ENCODE peak calls at places on chromosomes 2 and 18, in five cellular contexts. G is CD8-positive, alpha-beta T cell; X is gastrocnemius medialis; B is effector memory CD4-positive, alpha-beta T cell; U is IMR-90. K is an unnamed sample. For H3K4me1, the result is how much of the 10 kb centered on the place peaks cover.

GRCh38 chr2:32051836-32052439 is 11.4 kb upstream of the SPAST start:
- DNase-seq in G (no peak), X (no peak), B (no peak), U (no peak), K (no peak)

GRCh38 chr2:194452504-194452903 is 1204.5 kb upstream of the SLC39A10 start:
- DNase-seq in G (no peak), X (no peak), B (no peak), U (no peak), K (no peak)

GRCh38 chr2:10097352-10098148 is 17.3 kb upstream of the CYS1 start:
- DNase-seq in G (peak), X (peak), B (no peak), U (peak), K (peak)

GRCh38 chr2:95076705-95077520 is 44.7 kb downstream of the MRPS5 start:
- DNase-seq in G (peak), X (peak), B (peak), U (peak), K (peak)

GRCh38 chr2:216791303-216791702 is 68.6 kb downstream of the TNP1 start:
- DNase-seq in G (no peak), X (no peak), B (no peak), U (no peak), K (no peak)

GRCh38 chr2:20551231-20551944 is 99.5 kb downstream of the HS1BP3 start:
- DNase-seq in G (no peak), X (peak), B (no peak), U (no peak), K (no peak)

GRCh38 chr2:118000041-118000440 is 13.8 kb downstream of the CCDC93 start:
- DNase-seq in G (no peak), X (no peak), B (no peak), U (no peak), K (no peak)

GRCh38 chr2:102783506-102784189 is 21.8 kb downstream of the TMEM182 start:
- DNase-seq in G (no peak), X (no peak), B (no peak), U (no peak), K (no peak)

GRCh38 chr2:15748736-15749323 is 157.2 kb downstream of the DDX1 start:
- DNase-seq in G (no peak), X (no peak), B (no peak), U (no peak), K (peak)

GRCh38 chr18:58499527-58499926 is 129.4 kb downstream of the ALPK2 start:
- DNase-seq in G (no peak), X (no peak), B (no peak), U (no peak), K (no peak)
- H3K4me1 ChIP-seq in G (under half), X (under half), B (under half), U (under half), K (under half)

GRCh38 chr2:64115808-64116598 is 28.2 kb downstream of the PELI1 start:
- DNase-seq in G (no peak), X (no peak), B (no peak), U (no peak), K (no peak)

GRCh38 chr2:64111426-64111825 is 32.8 kb downstream of the PELI1 start:
- DNase-seq in G (no peak), X (no peak), B (no peak), U (peak), K (no peak)

GRCh38 chr2:64114063-64114911 is 29.9 kb downstream of the PELI1 start:
- DNase-seq in G (no peak), X (no peak), B (no peak), U (peak), K (peak)

GRCh38 chr2:64112016-64112415 is 32.2 kb downstream of the PELI1 start:
- DNase-seq in G (no peak), X (no peak), B (no peak), U (no peak), K (no peak)

DNA sequence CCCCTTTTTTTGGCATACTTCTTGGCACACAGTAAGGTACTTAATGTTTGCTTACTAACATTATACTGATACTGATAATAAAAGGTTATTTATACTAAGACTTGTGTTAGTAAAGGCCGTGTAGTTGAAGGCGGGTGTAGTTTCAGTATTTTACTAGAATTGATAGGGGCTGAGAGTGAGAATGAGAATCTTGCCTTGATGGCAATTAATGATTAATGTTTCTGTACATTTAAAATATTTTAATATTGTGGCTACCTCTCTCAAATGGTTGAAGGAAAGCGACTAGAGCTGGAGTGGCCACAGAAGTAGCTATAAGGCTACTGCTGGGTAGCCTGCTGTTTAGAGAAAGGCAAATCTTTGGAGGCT is 29.3 kb downstream of the PELI1 start:
- DNase-seq in G (no peak), X (no peak), B (no peak), U (no peak), K (no peak)
- H3K4me3 ChIP-seq in G (no peak), X (no peak), B (no peak), U (no peak), K (peak)

GRCh38 chr2:68809324-68810240 is 61.6 kb downstream of the BMP10 start:
- DNase-seq in G (peak), X (no peak), B (no peak), U (no peak), K (no peak)

GRCh38 chr2:68800517-68800916 is 65.9 kb downstream of the ARHGAP25 start:
- DNase-seq in G (no peak), X (no peak), B (no peak), U (no peak), K (no peak)

GRCh38 chr2:68806511-68807109 is 64.6 kb downstream of the BMP10 start:
- DNase-seq in G (no peak), X (no peak), B (no peak), U (peak), K (no peak)

GRCh38 chr2:68807821-68808266 is 63.4 kb downstream of the BMP10 start:
- DNase-seq in G (peak), X (no peak), B (no peak), U (peak), K (no peak)

DNA sequence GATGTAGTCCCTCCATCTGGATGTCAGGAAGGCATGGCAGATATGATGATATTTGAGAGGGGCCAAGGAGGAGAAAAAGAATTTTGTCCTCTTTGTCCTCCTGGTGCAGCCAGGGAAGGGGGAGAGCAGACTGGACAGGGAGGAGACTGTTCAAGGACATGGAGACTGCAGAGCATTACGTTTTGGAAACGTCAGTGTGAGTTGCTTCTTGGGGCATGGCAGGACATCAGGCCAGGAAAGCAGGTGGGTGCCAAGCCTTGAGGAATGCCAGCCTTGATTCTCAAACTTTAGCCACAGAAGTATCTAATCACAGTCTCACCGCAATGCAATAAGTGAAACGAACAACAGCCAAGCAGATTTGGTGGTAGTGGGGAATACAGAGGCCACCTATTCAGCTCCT is 66.2 kb downstream of the BMP10 start:
- DNase-seq in G (no peak), X (no peak), B (no peak), U (no peak), K (no peak)
- H3K4me1 ChIP-seq in G (under half), X (under half), B (under half), U (under half), K (under half)

DNA sequence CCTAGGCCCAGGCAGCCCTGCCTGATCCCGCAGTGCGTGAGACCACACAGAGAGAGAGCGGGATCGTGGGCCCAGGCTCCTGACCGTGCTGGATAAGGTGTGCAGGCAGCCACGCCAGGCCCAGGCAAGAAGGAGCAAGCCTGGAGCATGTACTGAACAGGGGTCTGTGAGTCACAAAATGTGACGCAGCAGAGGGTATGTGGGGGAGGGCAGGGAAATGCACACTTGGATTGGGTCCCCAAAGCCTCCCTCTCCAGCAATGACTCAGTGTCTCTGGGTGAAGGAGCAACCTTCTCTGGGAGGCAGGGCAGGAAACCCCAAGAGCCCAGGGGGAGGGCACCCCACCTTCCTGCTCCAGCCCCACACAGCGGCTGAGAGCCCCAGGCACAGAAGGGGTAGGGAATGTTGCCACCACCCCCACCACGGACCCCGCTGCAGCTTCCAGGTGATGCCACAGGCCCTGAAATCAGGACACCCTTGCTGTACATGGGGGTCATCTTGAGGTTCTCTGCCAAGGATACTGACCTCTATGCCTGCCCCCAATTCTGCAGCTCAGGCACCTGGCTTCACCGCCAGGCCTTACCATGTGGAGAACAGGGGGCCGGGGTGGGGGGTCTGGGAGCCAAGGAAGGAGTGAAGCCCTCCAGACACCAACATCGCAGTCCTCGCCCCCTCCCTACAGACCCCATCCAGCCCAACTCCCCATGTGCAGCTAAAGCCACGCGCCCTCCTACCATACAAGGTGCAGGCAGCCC is 1.3 kb upstream of the GPC1 start:
- DNase-seq in G (no peak), X (no peak), B (no peak), U (peak), K (no peak)
- H3K4me3 ChIP-seq in G (peak), X (no peak), B (no peak), U (peak), K (peak)

GRCh38 chr2:173090973-173091660 is 15.5 kb downstream of the MAP3K20 start:
- DNase-seq in G (no peak), X (peak), B (no peak), U (no peak), K (no peak)
- H3K4me1 ChIP-seq in G (under half), X (half or more), B (under half), U (under half), K (under half)

DNA sequence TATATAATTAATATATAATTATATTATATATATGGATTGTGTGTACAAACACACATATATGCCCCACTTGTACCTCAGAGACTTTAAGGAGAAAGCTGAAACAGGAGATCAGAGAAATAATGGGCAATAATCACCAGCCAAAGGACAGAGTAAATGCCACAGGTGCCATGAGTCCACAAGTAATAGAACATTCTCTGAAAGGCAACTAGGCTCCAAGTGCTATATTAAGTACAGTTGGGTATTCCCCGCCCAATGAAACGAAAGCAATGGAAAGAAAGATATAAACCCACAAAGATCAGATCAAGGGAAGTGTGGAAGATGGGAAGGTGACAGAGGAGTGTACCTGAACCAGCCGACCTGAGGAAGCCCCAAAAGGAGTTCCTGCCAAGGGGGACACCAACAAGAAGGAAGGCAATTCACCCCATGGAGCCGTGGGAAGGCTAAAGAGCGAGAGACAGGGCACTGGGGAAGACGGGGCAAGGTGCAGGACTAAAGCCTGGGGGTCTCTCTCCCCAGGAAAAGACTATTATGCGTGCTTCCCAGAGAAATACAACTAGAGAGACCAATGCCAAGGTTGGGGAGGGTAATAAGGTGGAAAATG is 19.0 kb downstream of the DYM start:
- DNase-seq in G (no peak), X (no peak), B (no peak), U (no peak), K (no peak)
- H3K4me3 ChIP-seq in G (no peak), X (no peak), B (no peak), U (no peak), K (no peak)

DNA sequence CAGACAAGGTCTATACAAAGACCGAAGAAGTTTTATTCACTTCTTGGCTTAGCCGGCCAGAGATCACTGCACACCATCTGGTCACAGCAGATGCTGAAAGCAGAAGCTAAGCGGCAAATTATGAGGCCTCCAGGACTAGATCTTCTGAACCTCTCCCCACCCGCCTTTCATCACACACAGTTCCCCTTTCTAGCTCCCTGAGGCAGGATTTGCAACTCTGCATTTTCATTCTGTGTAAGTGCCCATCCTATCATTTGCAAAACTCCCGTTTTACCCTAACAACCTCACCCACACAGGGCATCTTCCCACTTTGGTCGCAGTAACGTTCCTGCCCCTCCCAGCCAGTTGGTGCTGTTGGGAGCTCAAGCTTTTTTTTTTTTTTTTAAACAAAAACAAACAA is 3.1 kb upstream of the MOB1A start:
- DNase-seq in G (no peak), X (peak), B (no peak), U (no peak), K (no peak)
- H3K4me1 ChIP-seq in G (under half), X (under half), B (under half), U (under half), K (under half)

K was measured in endodermal cell.